ENCODE peak calls at places on chromosomes 5 and 9, in six cellular contexts. C is stomach, Q is MM.1S, D is skeletal muscle cell, Z is epithelial cell of esophagus, B is Panc1. K is an unnamed sample.

GRCh38 chr9:110638381-110638954 is 30.1 kb upstream of the MUSK start:
- DNase-seq in C (no peak), Q (peak; percentile 23), B (no peak), D (no peak), Z (peak; percentile 39), K (no peak)

GRCh38 chr5:3660630-3661029 is 65.0 kb downstream of the IRX1 start:
- DNase-seq in B (no peak), D (no peak), C (no peak), Z (no peak), Q (no peak), K (no peak)

GRCh38 chr5:23412011-23412410 is 95.4 kb upstream of the PRDM9 start:
- DNase-seq in Q (no peak), D (peak; percentile 44), B (no peak), C (no peak), Z (peak; percentile 94), K (no peak)

GRCh38 chr5:10702911-10703491 is 58.0 kb downstream of the DAP start:
- DNase-seq in Q (no peak), D (no peak), C (no peak), Z (peak; percentile 76), B (no peak), K (no peak)

GRCh38 chr9:80320480-80320879 is 748.7 kb downstream of the TLE4 start:
- DNase-seq in Z (no peak), B (no peak), Q (no peak), C (no peak), D (peak; percentile 7), K (no peak)

GRCh38 chr5:54217826-54218503 is 92.4 kb downstream of the ARL15 start:
- DNase-seq in Q (peak; percentile 49), B (peak; percentile 54), D (peak; percentile 36), C (peak; percentile 27), Z (peak; percentile 82), K (no peak)

GRCh38 chr5:162209005-162209605 is 141.5 kb downstream of the GABRG2 start:
- DNase-seq in Z (peak; percentile 16), D (no peak), B (peak; percentile 2), C (peak; percentile 26), Q (peak; percentile 65), K (no peak)

GRCh38 chr9:5425006-5425628 is 12.6 kb downstream of the PLGRKT start:
- DNase-seq in C (no peak), Q (peak; percentile 62), B (no peak), D (no peak), Z (peak; percentile 64), K (no peak)

GRCh38 chr5:140169410-140169809 is 5.6 kb upstream of the CYSTM1 start:
- DNase-seq in Q (peak; percentile 46), D (no peak), Z (no peak), C (no peak), B (no peak), K (no peak)

GRCh38 chr5:171336486-171337206 is 27.6 kb downstream of the TLX3 start:
- DNase-seq in B (peak; percentile 33), Q (peak; percentile 55), Z (peak; percentile 68), D (peak; percentile 8), C (peak; percentile 36), K (peak; percentile 49)

GRCh38 chr9:83675466-83675865 is 32.3 kb downstream of the UBQLN1 start:
- DNase-seq in B (no peak), Z (no peak), C (no peak), D (no peak), Q (no peak), K (no peak)

GRCh38 chr5:133667217-133667616 is 54.9 kb upstream of the FSTL4 start:
- DNase-seq in C (no peak), D (no peak), Q (no peak), Z (no peak), B (no peak), K (no peak)

GRCh38 chr9:35664531-35665470 is at the start of gene ARHGEF39:
- DNase-seq in C (peak; percentile 89), B (no peak), Z (peak; percentile 80), Q (peak; percentile 78), D (no peak), K (peak; percentile 91)

GRCh38 chr9:131575946-131576853 is 30.9 kb downstream of the PRRT1B start:
- DNase-seq in Z (no peak), Q (no peak), D (no peak), B (no peak), C (no peak), K (no peak)

GRCh38 chr5:109298794-109299193 is 111.0 kb downstream of the PJA2 start:
- DNase-seq in C (no peak), D (no peak), B (no peak), Z (no peak), Q (no peak), K (no peak)

GRCh38 chr5:60526336-60526875 is 173.6 kb downstream of the DEPDC1B start:
- DNase-seq in Z (no peak), D (no peak), Q (no peak), B (no peak), C (no peak), K (no peak)

GRCh38 chr5:8258808-8259207 is 389.9 kb downstream of the MTRR start:
- DNase-seq in Q (no peak), D (no peak), B (no peak), C (no peak), Z (no peak), K (no peak)

GRCh38 chr5:53109041-53109435 is 519 bp downstream of the MOCS2 start:
- DNase-seq in C (no peak), Q (peak; percentile 8), B (no peak), Z (peak; percentile 45), D (no peak), K (peak; percentile 44)

GRCh38 chr9:37540634-37541033 is 35.5 kb downstream of the FBXO10 start:
- DNase-seq in D (no peak), Z (peak; percentile 54), C (peak; percentile 65), Q (no peak), B (no peak), K (peak; percentile 58)

GRCh38 chr9:14715102-14715501 is 7.4 kb downstream of the CER1 start:
- DNase-seq in D (no peak), B (no peak), Z (peak; percentile 9), C (no peak), Q (no peak), K (no peak)

GRCh38 chr9:70421272-70422180 is 7.1 kb upstream of the KLF9 start:
- DNase-seq in D (no peak), B (no peak), Q (no peak), C (no peak), Z (peak; percentile 15), K (peak; percentile 35)

GRCh38 chr5:96093890-96094381 is 132.3 kb upstream of the ELL2 start:
- DNase-seq in Z (peak; percentile 92), Q (no peak), B (peak; percentile 90), D (no peak), C (no peak), K (no peak)

GRCh38 chr9:129504404-129504803 is 116.5 kb downstream of the C9orf50 start:
- DNase-seq in B (no peak), C (no peak), Q (no peak), Z (no peak), D (no peak), K (no peak)

GRCh38 chr9:16526380-16526779 is 344.1 kb downstream of the BNC2 start:
- DNase-seq in D (no peak), Z (peak; percentile 75), Q (no peak), B (no peak), C (no peak), K (no peak)

GRCh38 chr5:48192-48591 is 43.8 kb upstream of the PLEKHG4B start:
- DNase-seq in Q (peak; percentile 39), Z (no peak), D (no peak), B (no peak), C (no peak), K (no peak)

GRCh38 chr9:121299467-121300282 is 31.7 kb downstream of the GSN start:
- DNase-seq in D (no peak), Q (no peak), Z (peak; percentile 29), B (no peak), C (peak; percentile 57), K (peak; percentile 83)

GRCh38 chr9:121298016-121298538 is 30.1 kb downstream of the GSN start:
- DNase-seq in B (no peak), C (no peak), Q (no peak), Z (no peak), D (no peak), K (no peak)

GRCh38 chr9:121299125-121299466 is 31.1 kb downstream of the GSN start:
- DNase-seq in D (no peak), B (no peak), Z (no peak), C (no peak), Q (no peak), K (no peak)

GRCh38 chr9:121297414-121297813 is 29.5 kb downstream of the GSN start:
- DNase-seq in B (no peak), Z (no peak), C (no peak), D (no peak), Q (no peak), K (no peak)

GRCh38 chr9:121298689-121299112 is 30.7 kb downstream of the GSN start:
- DNase-seq in D (no peak), Q (no peak), Z (no peak), C (no peak), B (no peak), K (no peak)
- H3K4me3 ChIP-seq in D (no peak overlapping the region), Q (no peak overlapping the region), Z (no peak overlapping the region), C (no peak overlapping the region), B (peak overlapping the region; percentile 62), K (no peak overlapping the region)

GRCh38 chr5:76808142-76808691 is 10.6 kb upstream of the F2RL1 start:
- DNase-seq in C (no peak), B (no peak), Z (peak; percentile 61), D (no peak), Q (no peak), K (no peak)
- H3K4me3 ChIP-seq in C (no peak overlapping the region), B (no peak overlapping the region), Z (no peak overlapping the region), D (no peak overlapping the region), Q (no peak overlapping the region), K (no peak overlapping the region)

GRCh38 chr9:34072868-34073590 is 24.3 kb upstream of the UBAP2 start:
- DNase-seq in C (peak; percentile 47), Z (peak; percentile 96), Q (no peak), B (no peak), D (peak; percentile 67), K (peak; percentile 66)
- H3K4me3 ChIP-seq in C (no peak overlapping the region), Z (no peak overlapping the region), Q (no peak overlapping the region), B (no peak overlapping the region), D (no peak overlapping the region), K (no peak overlapping the region)

DNA sequence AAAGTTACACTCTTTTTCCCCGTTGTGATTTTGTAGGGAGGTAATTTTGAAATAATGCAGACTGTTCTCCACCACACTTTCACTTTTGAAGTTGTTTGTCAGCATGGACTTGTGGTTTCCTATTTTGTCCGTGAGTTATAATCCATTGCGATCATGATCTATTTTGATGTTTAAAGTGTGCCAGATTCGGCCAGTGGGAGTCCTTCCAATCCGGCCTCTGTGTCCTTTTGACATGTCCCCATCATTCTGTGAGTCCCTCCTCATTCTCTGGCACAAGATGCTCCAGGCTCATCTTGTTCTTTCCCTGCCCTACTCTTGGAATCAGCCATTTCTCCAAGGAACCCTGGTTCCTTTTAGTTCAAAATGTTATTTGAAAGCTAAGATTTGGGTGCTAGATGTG is 211.3 kb upstream of the KLF4 start:
- DNase-seq in B (no peak), D (no peak), C (no peak), Z (no peak), Q (no peak), K (no peak)
- H3K4me3 ChIP-seq in B (no peak overlapping the region), D (no peak overlapping the region), C (no peak overlapping the region), Z (no peak overlapping the region), Q (no peak overlapping the region), K (no peak overlapping the region)

K was measured in mucosa of descending colon.